ENCODE peak calls at places on chromosomes 6 and 20, in seven cellular contexts. P is activated CD4-positive, CD25-positive, alpha-beta regulatory T cell treated with anti-CD3 and anti-CD28 coated beads, Interleukin-2, amount 50 U/mL, for 72 hours; V is ACHN; T is effector CD4-positive, alpha-beta T cell; A is naive thymus-derived CD8-positive, alpha-beta T cell; E is KG1; D is activated CD8-positive, alpha-beta memory T cell treated with anti-CD3 and anti-CD28 coated beads for 4 hours. Z is an unnamed sample.

GRCh38 chr6:4931530-4932505 is 72.0 kb downstream of the RPP40 start:
- DNase-seq in D (no peak), E (no peak), P (no peak), T (no peak), A (no peak), V (no peak), Z (no peak)

GRCh38 chr20:62776692-62777527 is 19.4 kb upstream of the MRGBP start:
- DNase-seq in E (no peak), A (peak), P (peak), V (peak), T (no peak), D (peak), Z (peak)

GRCh38 chr6:47016236-47016635 is 25.9 kb downstream of the ADGRF1 start:
- DNase-seq in A (no peak), T (no peak), P (no peak), V (no peak), E (no peak), D (no peak), Z (peak)

GRCh38 chr20:50743087-50743486 is 11.7 kb downstream of the PARD6B start:
- DNase-seq in D (no peak), A (no peak), E (no peak), T (no peak), P (no peak), V (no peak), Z (no peak)

GRCh38 chr6:16999486-17000436 is 102.1 kb upstream of the STMND1 start:
- DNase-seq in D (no peak), A (no peak), E (no peak), V (no peak), P (no peak), T (no peak), Z (peak)

GRCh38 chr6:35028781-35029180 is 112.4 kb downstream of the TCP11 start:
- DNase-seq in T (no peak), E (no peak), V (no peak), P (no peak), D (no peak), A (no peak), Z (no peak)

GRCh38 chr6:136244061-136244616 is 6.0 kb downstream of the MTFR2 start:
- DNase-seq in P (no peak), T (no peak), V (no peak), E (no peak), A (no peak), D (no peak), Z (no peak)

GRCh38 chr6:158005626-158006180 is 24.0 kb downstream of the SYNJ2 start:
- DNase-seq in A (no peak), D (no peak), E (no peak), T (no peak), V (no peak), P (no peak), Z (no peak)

GRCh38 chr6:156197513-156197912 is 579.7 kb upstream of the ARID1B start:
- DNase-seq in P (no peak), D (no peak), V (no peak), A (peak), E (no peak), T (no peak), Z (no peak)

GRCh38 chr6:40359808-40360207 is 227.4 kb downstream of the LRFN2 start:
- DNase-seq in D (no peak), E (no peak), T (no peak), V (no peak), A (no peak), P (no peak), Z (no peak)

GRCh38 chr20:35616465-35617396 is 1.1 kb downstream of the SPAG4 start:
- DNase-seq in P (peak), A (no peak), D (no peak), T (peak), V (peak), E (no peak), Z (peak)

GRCh38 chr20:38714308-38714707 is 10.0 kb upstream of the SLC32A1 start:
- DNase-seq in D (no peak), E (no peak), T (no peak), V (no peak), P (no peak), A (no peak), Z (no peak)

GRCh38 chr6:11139051-11139960 is 27.8 kb upstream of the ERVFRD-1 start:
- DNase-seq in D (no peak), E (no peak), V (no peak), T (no peak), A (no peak), P (no peak), Z (no peak)

GRCh38 chr20:36773123-36773547 is 428 bp downstream of the DSN1 start:
- DNase-seq in D (no peak), A (no peak), P (no peak), E (no peak), T (no peak), V (no peak), Z (no peak)

GRCh38 chr6:7452898-7453297 is 63.3 kb downstream of the RIOK1 start:
- DNase-seq in P (no peak), T (no peak), V (no peak), D (no peak), E (no peak), A (no peak), Z (no peak)

Z was measured in SK-MEL-5.